ENCODE peak calls at places on chromosomes 6 and 20, in four cellular contexts. One of them, this sample, is unnamed. For H3K4me1, the result is how much of the 10 kb centered on the place peaks cover.

GRCh38 chr6:148842631-148843030 is 95.8 kb downstream of the UST start:
- DNase-seq in tibial artery: no peak
- DNase-seq in psoas muscle: no peak
- DNase-seq in CD8-positive, alpha-beta T cell: no peak
- DNase-seq in this sample: no peak

GRCh38 chr6:75326557-75327258 is 42.1 kb upstream of the TMEM30A start:
- DNase-seq in tibial artery: no peak
- DNase-seq in CD8-positive, alpha-beta T cell: no peak
- DNase-seq in psoas muscle: no peak
- DNase-seq in this sample: no peak

GRCh38 chr20:36390719-36391415 is 84.7 kb downstream of the DLGAP4 start:
- DNase-seq in CD8-positive, alpha-beta T cell: no peak
- DNase-seq in psoas muscle: no peak
- DNase-seq in tibial artery: no peak
- DNase-seq in this sample: no peak

GRCh38 chr20:43691928-43692524 is 25.1 kb downstream of the MYBL2 start:
- DNase-seq in CD8-positive, alpha-beta T cell: peak
- DNase-seq in tibial artery: no peak
- DNase-seq in psoas muscle: peak
- DNase-seq in this sample: no peak

GRCh38 chr20:51687071-51687470 is 81.1 kb downstream of the ATP9A start:
- DNase-seq in tibial artery: no peak
- DNase-seq in CD8-positive, alpha-beta T cell: no peak
- DNase-seq in psoas muscle: no peak
- DNase-seq in this sample: no peak

GRCh38 chr6:43391448-43392031 is 22.1 kb upstream of the ZNF318 start:
- DNase-seq in tibial artery: no peak
- DNase-seq in CD8-positive, alpha-beta T cell: peak
- DNase-seq in psoas muscle: no peak
- DNase-seq in this sample: no peak

GRCh38 chr6:128630213-128630612 is 109.8 kb upstream of the PTPRK start:
- DNase-seq in CD8-positive, alpha-beta T cell: no peak
- DNase-seq in tibial artery: no peak
- DNase-seq in psoas muscle: no peak
- DNase-seq in this sample: no peak

GRCh38 chr6:31620586-31621319 is at the start of gene PRRC2A:
- DNase-seq in CD8-positive, alpha-beta T cell: no peak
- DNase-seq in tibial artery: peak
- DNase-seq in psoas muscle: no peak
- DNase-seq in this sample: no peak

GRCh38 chr6:139073118-139073517 is 44.6 kb downstream of the ABRACL start:
- DNase-seq in tibial artery: no peak
- DNase-seq in psoas muscle: no peak
- DNase-seq in CD8-positive, alpha-beta T cell: no peak
- DNase-seq in this sample: no peak

GRCh38 chr6:136319732-136320131 is 30.1 kb upstream of the BCLAF1 start:
- DNase-seq in psoas muscle: no peak
- DNase-seq in CD8-positive, alpha-beta T cell: no peak
- DNase-seq in tibial artery: no peak
- DNase-seq in this sample: no peak

GRCh38 chr6:169990095-169991030 is 238.9 kb downstream of the ERMARD start:
- DNase-seq in psoas muscle: no peak
- DNase-seq in tibial artery: peak
- DNase-seq in CD8-positive, alpha-beta T cell: peak
- DNase-seq in this sample: no peak

GRCh38 chr6:147392917-147393625 is 115.4 kb upstream of the SAMD5 start:
- DNase-seq in CD8-positive, alpha-beta T cell: no peak
- DNase-seq in psoas muscle: no peak
- DNase-seq in tibial artery: no peak
- DNase-seq in this sample: no peak

GRCh38 chr20:2705931-2706645 is 13.5 kb downstream of the EBF4 start:
- DNase-seq in psoas muscle: no peak
- DNase-seq in CD8-positive, alpha-beta T cell: no peak
- DNase-seq in tibial artery: no peak
- DNase-seq in this sample: no peak

GRCh38 chr6:52360601-52361346 is 1.2 kb upstream of the PAQR8 start:
- DNase-seq in CD8-positive, alpha-beta T cell: no peak
- DNase-seq in tibial artery: no peak
- DNase-seq in psoas muscle: no peak
- DNase-seq in this sample: no peak

GRCh38 chr20:3765171-3765887 is 2.2 kb downstream of the ADISSP start:
- DNase-seq in tibial artery: no peak
- DNase-seq in psoas muscle: no peak
- DNase-seq in CD8-positive, alpha-beta T cell: no peak
- DNase-seq in this sample: no peak

GRCh38 chr6:158758464-158758863 is 60.7 kb downstream of the EZR start:
- DNase-seq in CD8-positive, alpha-beta T cell: no peak
- DNase-seq in psoas muscle: peak
- DNase-seq in tibial artery: no peak
- DNase-seq in this sample: no peak

GRCh38 chr6:7256785-7257184 is 56.2 kb downstream of the SSR1 start:
- DNase-seq in tibial artery: peak
- DNase-seq in CD8-positive, alpha-beta T cell: no peak
- DNase-seq in psoas muscle: no peak
- DNase-seq in this sample: no peak

GRCh38 chr6:75268121-75268987 is 16.2 kb downstream of the TMEM30A start:
- DNase-seq in CD8-positive, alpha-beta T cell: no peak
- DNase-seq in psoas muscle: no peak
- DNase-seq in tibial artery: no peak
- DNase-seq in this sample: no peak

GRCh38 chr6:169145476-169145875 is 108.2 kb downstream of the THBS2 start:
- DNase-seq in CD8-positive, alpha-beta T cell: no peak
- DNase-seq in psoas muscle: no peak
- DNase-seq in tibial artery: no peak
- DNase-seq in this sample: no peak

GRCh38 chr20:37567331-37567665 is 39.6 kb upstream of the BLCAP start:
- DNase-seq in psoas muscle: no peak
- DNase-seq in tibial artery: no peak
- DNase-seq in CD8-positive, alpha-beta T cell: no peak
- DNase-seq in this sample: no peak

GRCh38 chr6:139627091-139627490 is 252.6 kb upstream of the CITED2 start:
- DNase-seq in CD8-positive, alpha-beta T cell: no peak
- DNase-seq in tibial artery: no peak
- DNase-seq in psoas muscle: no peak
- DNase-seq in this sample: no peak

GRCh38 chr6:70413829-70414494 is 654 bp downstream of the FAM135A start:
- DNase-seq in CD8-positive, alpha-beta T cell: no peak
- DNase-seq in psoas muscle: no peak
- DNase-seq in tibial artery: no peak
- DNase-seq in this sample: no peak

GRCh38 chr20:17344775-17345174 is 117.9 kb downstream of the PCSK2 start:
- DNase-seq in CD8-positive, alpha-beta T cell: no peak
- DNase-seq in psoas muscle: no peak
- DNase-seq in tibial artery: no peak
- DNase-seq in this sample: no peak

GRCh38 chr6:134007077-134007476 is 45.3 kb downstream of the SLC2A12 start:
- DNase-seq in tibial artery: no peak
- DNase-seq in psoas muscle: no peak
- DNase-seq in CD8-positive, alpha-beta T cell: no peak
- DNase-seq in this sample: no peak

GRCh38 chr20:36835025-36835424 is 40.9 kb upstream of the TLDC2 start:
- DNase-seq in psoas muscle: no peak
- DNase-seq in tibial artery: no peak
- DNase-seq in CD8-positive, alpha-beta T cell: no peak
- DNase-seq in this sample: no peak

GRCh38 chr20:4483481-4483880 is 238.2 kb upstream of the PRND start:
- DNase-seq in CD8-positive, alpha-beta T cell: no peak
- DNase-seq in psoas muscle: no peak
- DNase-seq in tibial artery: no peak
- DNase-seq in this sample: no peak

GRCh38 chr6:108947114-108947854 is 99.1 kb downstream of the ARMC2 start:
- DNase-seq in psoas muscle: no peak
- DNase-seq in tibial artery: peak
- DNase-seq in CD8-positive, alpha-beta T cell: no peak
- DNase-seq in this sample: no peak

GRCh38 chr6:127716425-127716930 is 139.5 kb downstream of the C6orf58 start:
- DNase-seq in tibial artery: no peak
- DNase-seq in psoas muscle: no peak
- DNase-seq in CD8-positive, alpha-beta T cell: no peak
- DNase-seq in this sample: no peak

GRCh38 chr20:58907481-58908137 is 55.1 kb downstream of the GNAS start:
- DNase-seq in tibial artery: peak
- DNase-seq in psoas muscle: peak
- DNase-seq in CD8-positive, alpha-beta T cell: peak
- DNase-seq in this sample: peak

GRCh38 chr6:148954934-148955915 is 208.4 kb downstream of the UST start:
- DNase-seq in psoas muscle: no peak
- DNase-seq in CD8-positive, alpha-beta T cell: no peak
- DNase-seq in tibial artery: no peak
- DNase-seq in this sample: no peak

GRCh38 chr6:35716798-35717197 is 20.0 kb upstream of the ARMC12 start:
- DNase-seq in tibial artery: no peak
- DNase-seq in psoas muscle: no peak
- DNase-seq in CD8-positive, alpha-beta T cell: no peak
- DNase-seq in this sample: no peak
- H3K4me1 ChIP-seq in tibial artery: under half
- H3K4me1 ChIP-seq in psoas muscle: under half
- H3K4me1 ChIP-seq in CD8-positive, alpha-beta T cell: half or more
- H3K4me1 ChIP-seq in this sample: under half

DNA sequence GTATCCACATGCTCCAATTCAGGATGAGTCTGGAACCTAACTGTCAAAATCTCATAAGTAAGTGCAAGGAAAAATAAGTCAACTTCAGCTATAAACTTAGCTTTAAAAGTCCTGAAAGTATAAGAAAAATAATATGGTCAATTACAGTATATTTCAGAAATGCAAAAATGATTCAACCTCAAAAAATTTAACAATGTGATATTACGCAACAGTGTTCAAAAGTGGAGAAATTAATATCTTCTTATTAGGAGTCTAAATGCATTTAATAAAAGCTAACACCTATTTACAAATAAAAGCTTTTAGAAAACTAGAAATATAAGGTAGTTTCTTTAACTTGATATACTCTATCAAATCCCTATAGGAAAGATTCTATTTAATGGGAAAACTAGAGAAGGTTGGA is 111.2 kb upstream of the OPRM1 start:
- DNase-seq in CD8-positive, alpha-beta T cell: no peak
- DNase-seq in psoas muscle: no peak
- DNase-seq in tibial artery: no peak
- DNase-seq in this sample: no peak
- TF ChIP-seq CTCF in CD8-positive, alpha-beta T cell: no peak
- TF ChIP-seq CTCF in psoas muscle: no peak
- TF ChIP-seq CTCF in tibial artery: no peak
- TF ChIP-seq CTCF in this sample: no peak

GRCh38 chr20:63239431-63239830 is 3.7 kb downstream of the BIRC7 start:
- DNase-seq in psoas muscle: no peak
- DNase-seq in CD8-positive, alpha-beta T cell: no peak
- DNase-seq in tibial artery: no peak
- DNase-seq in this sample: no peak

GRCh38 chr20:63241272-63241671 is 5.6 kb downstream of the BIRC7 start:
- DNase-seq in psoas muscle: no peak
- DNase-seq in CD8-positive, alpha-beta T cell: no peak
- DNase-seq in tibial artery: no peak
- DNase-seq in this sample: no peak

GRCh38 chr20:63240004-63240403 is 4.3 kb downstream of the BIRC7 start:
- DNase-seq in CD8-positive, alpha-beta T cell: no peak
- DNase-seq in tibial artery: no peak
- DNase-seq in psoas muscle: no peak
- DNase-seq in this sample: no peak

GRCh38 chr20:63236116-63236837 is 572 bp downstream of the BIRC7 start:
- DNase-seq in psoas muscle: no peak
- DNase-seq in CD8-positive, alpha-beta T cell: no peak
- DNase-seq in tibial artery: no peak
- DNase-seq in this sample: no peak

DNA sequence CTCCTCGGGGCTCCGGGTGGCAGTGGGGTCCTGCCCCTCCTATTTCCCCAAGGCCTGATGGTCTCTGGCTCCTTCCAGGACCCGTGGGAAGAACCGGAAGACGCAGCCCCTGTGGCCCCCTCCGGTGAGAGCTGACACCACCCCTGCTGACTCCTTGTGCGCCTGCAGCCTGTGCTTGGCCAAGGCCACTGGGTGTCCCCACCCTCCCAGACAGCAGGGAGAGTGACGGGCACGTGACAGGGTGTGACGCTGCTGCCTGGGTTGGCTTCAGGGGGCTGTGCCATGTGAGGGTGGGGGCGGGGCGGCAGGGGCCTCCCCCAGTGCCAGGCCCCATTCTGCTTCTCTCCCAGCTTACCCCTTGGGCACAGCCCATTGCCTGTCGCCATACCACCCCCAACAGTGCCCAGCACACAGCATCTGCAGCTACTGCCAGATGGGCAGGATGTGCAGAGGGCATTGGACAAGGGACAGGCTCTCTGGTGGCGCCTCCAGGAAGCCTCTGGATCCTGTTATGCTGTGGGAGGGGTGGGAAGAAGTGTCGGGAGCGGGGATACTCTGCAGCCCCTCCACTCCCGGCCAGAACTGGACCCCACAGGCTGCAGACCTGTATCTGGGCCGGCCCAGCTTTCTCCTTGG is 2.9 kb downstream of the BIRC7 start:
- DNase-seq in CD8-positive, alpha-beta T cell: no peak
- DNase-seq in psoas muscle: no peak
- DNase-seq in tibial artery: no peak
- DNase-seq in this sample: no peak
- H3K4me1 ChIP-seq in CD8-positive, alpha-beta T cell: under half
- H3K4me1 ChIP-seq in psoas muscle: under half
- H3K4me1 ChIP-seq in tibial artery: under half
- H3K4me1 ChIP-seq in this sample: under half

GRCh38 chr20:18904624-18905023 is 91.0 kb downstream of the SCP2D1 start:
- DNase-seq in CD8-positive, alpha-beta T cell: no peak
- DNase-seq in tibial artery: peak
- DNase-seq in psoas muscle: no peak
- DNase-seq in this sample: no peak
- TF ChIP-seq CTCF in CD8-positive, alpha-beta T cell: no peak
- TF ChIP-seq CTCF in tibial artery: peak
- TF ChIP-seq CTCF in psoas muscle: peak
- TF ChIP-seq CTCF in this sample: no peak

DNA sequence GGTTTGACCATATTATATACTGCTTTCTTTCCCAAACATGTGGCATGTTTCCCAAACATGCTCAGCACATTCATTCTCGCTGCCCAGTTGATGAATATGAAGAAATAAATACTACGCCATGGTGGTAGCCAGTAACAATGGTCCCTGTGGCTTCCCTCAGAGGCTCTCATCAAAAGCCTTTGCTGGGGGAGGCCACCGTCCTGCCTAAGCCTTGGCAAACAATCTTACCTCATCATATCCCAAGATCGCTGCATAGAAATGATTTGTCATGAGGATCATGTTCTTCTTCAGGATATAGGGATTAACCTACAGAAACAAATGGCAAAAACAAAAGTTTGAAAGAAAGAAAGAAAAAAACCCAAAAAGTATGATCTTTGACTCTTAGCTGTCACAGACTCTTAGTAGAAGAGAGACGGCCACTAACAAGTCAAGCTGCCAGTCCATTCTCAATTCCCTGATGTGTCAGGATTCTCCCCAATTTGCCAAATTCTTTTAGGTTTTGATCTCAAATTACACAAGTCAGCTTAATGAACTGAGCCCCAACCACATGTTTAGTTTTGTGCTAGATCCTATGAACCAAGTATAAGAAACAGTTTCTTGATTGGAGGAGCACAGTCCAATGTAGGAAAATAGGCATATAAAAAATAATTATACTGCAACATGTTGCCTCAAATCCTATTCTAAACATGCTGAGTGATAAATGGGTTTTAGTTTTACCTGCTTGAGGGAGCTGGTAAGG is 22.4 kb upstream of the FAM83C start:
- DNase-seq in CD8-positive, alpha-beta T cell: no peak
- DNase-seq in psoas muscle: no peak
- DNase-seq in tibial artery: no peak
- DNase-seq in this sample: no peak
- H3K4me1 ChIP-seq in CD8-positive, alpha-beta T cell: under half
- H3K4me1 ChIP-seq in psoas muscle: under half
- H3K4me1 ChIP-seq in tibial artery: under half
- H3K4me1 ChIP-seq in this sample: under half

GRCh38 chr6:36809933-36810844 is 29.1 kb downstream of the CPNE5 start:
- DNase-seq in tibial artery: no peak
- DNase-seq in psoas muscle: no peak
- DNase-seq in CD8-positive, alpha-beta T cell: no peak
- DNase-seq in this sample: no peak
- TF ChIP-seq CTCF in tibial artery: no peak
- TF ChIP-seq CTCF in psoas muscle: no peak
- TF ChIP-seq CTCF in CD8-positive, alpha-beta T cell: no peak
- TF ChIP-seq CTCF in this sample: no peak